ENCODE peak calls at places on chromosomes 3 and 15, in five cellular contexts. O is K562, K is IMR-90, U is A549, A is H1. S is an unnamed sample.

GRCh38 chr3:114155370-114155821 is 23.5 kb downstream of the DRD3 start:
- DNase-seq in A (no peak), K (peak), U (peak), O (peak), S (peak)

GRCh38 chr3:197807969-197808587 is 17.0 kb downstream of the LRCH3 start:
- DNase-seq in A (no peak), U (no peak), K (peak), O (no peak), S (no peak)

GRCh38 chr3:195240171-195240701 is 30.7 kb downstream of the XXYLT1 start:
- DNase-seq in A (no peak), O (no peak), U (no peak), K (no peak), S (peak)

GRCh38 chr3:35505181-35505580 is 134.1 kb upstream of the ARPP21 start:
- DNase-seq in K (no peak), A (peak), U (no peak), O (no peak), S (no peak)

GRCh38 chr3:14439501-14440167 is 37.2 kb downstream of the SLC6A6 start:
- DNase-seq in O (peak), A (no peak), U (no peak), K (peak), S (no peak)

GRCh38 chr3:36418296-36418695 is 38.0 kb downstream of the STAC start:
- DNase-seq in O (no peak), K (no peak), U (no peak), A (no peak), S (no peak)

GRCh38 chr15:52656412-52656811 is 22.8 kb downstream of the ATOSA start:
- DNase-seq in K (no peak), A (no peak), U (no peak), O (no peak), S (no peak)

GRCh38 chr15:96052572-96053038 is 277.9 kb upstream of the NR2F2 start:
- DNase-seq in O (no peak), U (no peak), A (no peak), K (no peak), S (no peak)

GRCh38 chr15:55954862-55955605 is 38.4 kb downstream of the NEDD4 start:
- DNase-seq in O (no peak), A (no peak), K (no peak), U (no peak), S (peak)

GRCh38 chr15:60916674-60917468 is 312.2 kb downstream of the RORA start:
- DNase-seq in O (peak), U (peak), A (peak), K (peak), S (peak)

GRCh38 chr3:37935756-37936666 is 54.6 kb upstream of the VILL start:
- DNase-seq in O (no peak), K (peak), U (peak), A (peak), S (peak)

GRCh38 chr3:72288955-72289707 is 504.2 kb upstream of the PROK2 start:
- DNase-seq in K (peak), O (peak), A (no peak), U (no peak), S (no peak)

GRCh38 chr3:101976473-101976872 is 127.2 kb downstream of the NFKBIZ start:
- DNase-seq in K (no peak), U (no peak), O (peak), A (no peak), S (no peak)

GRCh38 chr3:56468184-56469106 is at the start of gene ERC2:
- DNase-seq in A (peak), O (no peak), K (no peak), U (peak), S (peak)

GRCh38 chr3:22942988-22943387 is 260.1 kb upstream of the UBE2E2 start:
- DNase-seq in K (no peak), O (no peak), A (no peak), U (no peak), S (no peak)

GRCh38 chr15:81069356-81069755 is 64.7 kb upstream of the CFAP161 start:
- DNase-seq in A (no peak), K (no peak), U (no peak), O (peak), S (no peak)

GRCh38 chr3:32018723-32019564 is 37.4 kb downstream of the ZNF860 start:
- DNase-seq in A (no peak), U (peak), K (peak), O (peak), S (peak)

GRCh38 chr3:148106062-148106461 is 591.6 kb upstream of the AGTR1 start:
- DNase-seq in U (no peak), O (no peak), A (no peak), K (no peak), S (no peak)

GRCh38 chr3:126961791-126962461 is 21.0 kb upstream of the PLXNA1 start:
- DNase-seq in U (no peak), O (no peak), K (no peak), A (no peak), S (no peak)

GRCh38 chr3:195032106-195032759 is 238.7 kb downstream of the XXYLT1 start:
- DNase-seq in O (no peak), K (no peak), U (no peak), A (no peak), S (no peak)

GRCh38 chr3:16362781-16363180 is 97.8 kb downstream of the OXNAD1 start:
- DNase-seq in A (no peak), U (no peak), O (no peak), K (peak), S (no peak)

GRCh38 chr3:29319798-29320197 is 38.9 kb downstream of the RBMS3 start:
- DNase-seq in K (no peak), O (no peak), U (no peak), A (no peak), S (no peak)

GRCh38 chr3:77562089-77562488 is 522.2 kb downstream of the ROBO2 start:
- DNase-seq in A (no peak), K (peak), O (no peak), U (no peak), S (no peak)

GRCh38 chr3:30924763-30925162 is 30.3 kb upstream of the GADL1 start:
- DNase-seq in K (peak), A (no peak), O (no peak), U (no peak), S (no peak)

GRCh38 chr15:65326109-65326508 is 21.6 kb downstream of the RNU5B-1 start:
- DNase-seq in K (no peak), A (no peak), U (no peak), O (no peak), S (no peak)

GRCh38 chr3:37626722-37627565 is 234.7 kb upstream of the CTDSPL start:
- DNase-seq in U (no peak), O (no peak), A (no peak), K (no peak), S (no peak)

GRCh38 chr15:67033012-67033411 is 32.4 kb upstream of the SMAD3 start:
- DNase-seq in K (no peak), A (no peak), O (no peak), U (no peak), S (no peak)

GRCh38 chr3:44890258-44890657 is 15.8 kb downstream of the TGM4 start:
- DNase-seq in A (no peak), K (peak), U (no peak), O (no peak), S (no peak)

GRCh38 chr15:40481671-40482070 is 10.9 kb downstream of the CHST14 start:
- DNase-seq in K (no peak), A (no peak), U (no peak), O (no peak), S (no peak)

GRCh38 chr15:34122771-34123183 is 20.9 kb downstream of the PGBD4 start:
- DNase-seq in A (no peak), U (no peak), K (peak), O (no peak), S (peak)

GRCh38 chr3:72154391-72155300 is 369.7 kb upstream of the PROK2 start:
- DNase-seq in K (peak), U (no peak), O (no peak), A (no peak), S (no peak)

GRCh38 chr3:29619676-29620075 is 338.8 kb downstream of the RBMS3 start:
- DNase-seq in A (no peak), K (no peak), O (no peak), U (no peak), S (no peak)

GRCh38 chr15:78938608-78939488 is 6.0 kb downstream of the CTSH start:
- DNase-seq in A (no peak), K (no peak), U (no peak), O (no peak), S (no peak)

GRCh38 chr3:27632431-27633223 is 89.5 kb downstream of the EOMES start:
- DNase-seq in U (peak), A (peak), K (peak), O (peak), S (peak)

GRCh38 chr15:67335534-67336222 is 81.1 kb downstream of the IQCH start:
- DNase-seq in O (no peak), K (no peak), U (no peak), A (no peak), S (no peak)

GRCh38 chr15:85771781-85772445 is 22.8 kb downstream of the KLHL25 start:
- DNase-seq in K (peak), U (no peak), A (no peak), O (no peak), S (no peak)

GRCh38 chr15:89845305-89845893 is 30.7 kb upstream of the ANPEP start:
- DNase-seq in U (peak), K (peak), O (no peak), A (no peak), S (peak)

GRCh38 chr15:62469874-62470688 is 305.0 kb upstream of the C2CD4B start:
- DNase-seq in O (no peak), U (no peak), A (no peak), K (peak), S (peak)
- TF ChIP-seq MAFK in O (no peak), U (no peak), A (no peak), K (no peak), S (no peak)

DNA sequence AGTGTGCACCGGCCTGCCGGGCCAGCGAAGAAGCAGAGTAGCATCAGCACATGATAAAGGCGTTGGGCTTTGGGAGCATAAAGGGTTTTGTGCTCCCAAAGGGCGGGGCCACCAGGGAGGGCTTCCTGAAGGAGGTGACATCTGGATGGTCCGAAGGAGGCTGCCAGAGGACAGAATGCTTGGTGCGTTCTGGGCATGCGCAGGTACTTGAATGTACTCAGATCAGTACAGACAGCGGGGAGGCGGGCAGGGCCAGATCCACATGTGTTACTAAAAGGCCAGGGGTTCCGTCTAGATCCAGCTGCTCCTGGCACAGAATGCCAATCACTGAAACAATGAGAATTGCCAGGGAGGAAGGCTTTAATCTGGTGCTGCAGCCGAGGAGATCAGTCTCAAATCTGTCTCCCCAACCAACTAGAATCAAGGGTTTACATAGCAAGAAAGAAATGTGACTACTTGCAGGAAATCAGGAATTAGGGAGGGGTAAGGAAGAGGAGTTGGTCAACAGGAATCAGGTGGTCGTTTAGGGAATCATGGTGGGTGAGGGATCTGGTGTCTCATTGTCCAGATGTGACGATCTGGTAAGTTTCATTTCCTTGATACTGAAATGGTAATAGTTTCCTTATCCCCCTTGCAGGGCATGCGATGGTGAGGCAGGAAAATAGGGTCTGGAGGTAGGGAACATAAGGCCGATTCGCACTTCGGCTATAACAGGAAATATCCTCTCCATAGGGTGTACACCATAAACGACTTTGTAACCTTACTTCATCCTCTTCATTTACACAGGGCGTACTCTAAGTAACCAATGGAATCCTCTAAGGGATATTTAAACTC is at the start of the genes LRRC34 and LRRIQ4:
- DNase-seq in O (no peak), U (no peak), A (peak), K (peak), S (no peak)
- TF ChIP-seq MAFK in O (no peak), U (no peak), A (no peak), K (no peak), S (no peak)

GRCh38 chr15:32838338-32838737 is 120.5 kb downstream of the GREM1 start:
- DNase-seq in U (no peak), A (no peak), O (no peak), K (no peak), S (no peak)
- TF ChIP-seq MAFK in U (no peak), A (no peak), O (no peak), K (no peak), S (no peak)

DNA sequence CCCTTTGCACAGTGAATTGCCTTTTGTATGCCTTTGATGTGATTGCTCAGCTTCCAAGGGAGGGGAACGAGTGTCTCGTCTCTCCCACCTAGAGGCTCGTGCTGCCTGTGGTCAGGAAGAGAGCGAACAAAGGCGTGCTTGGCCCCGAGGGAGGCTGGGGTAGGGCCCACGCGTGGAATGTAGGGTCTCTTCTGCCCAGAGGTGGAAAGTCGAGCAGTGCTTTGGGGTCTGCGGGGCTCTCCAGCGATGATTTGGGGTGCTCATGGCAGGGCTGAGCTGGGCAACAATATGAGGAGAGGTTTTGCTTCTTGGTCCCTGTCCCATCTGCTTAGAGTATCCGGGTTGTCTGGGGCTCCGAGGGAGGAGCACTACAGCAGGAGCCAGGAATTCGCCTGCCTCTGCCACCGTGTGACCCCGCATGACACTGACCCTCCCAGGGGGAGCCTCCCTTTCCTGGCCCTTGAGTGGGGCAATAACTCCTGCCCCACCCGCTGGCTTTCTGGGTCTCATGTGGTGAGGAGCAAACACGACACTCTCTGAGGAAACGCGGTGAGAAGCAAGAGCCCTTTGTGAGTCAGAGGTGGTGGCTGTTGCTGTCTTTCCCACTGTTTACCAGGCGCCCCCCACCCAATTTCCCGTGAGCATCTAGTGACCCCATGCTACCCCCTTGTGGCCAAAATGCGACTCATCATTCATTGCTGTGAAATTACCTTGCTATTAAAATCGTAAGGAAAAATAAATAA is 29.6 kb downstream of the CCNL1 start:
- DNase-seq in K (peak), U (peak), O (peak), A (peak), S (peak)
- TF ChIP-seq MAFK in K (no peak), U (no peak), O (no peak), A (no peak), S (no peak)

GRCh38 chr3:73401058-73401457 is 223.7 kb downstream of the PDZRN3 start:
- DNase-seq in U (no peak), O (no peak), A (no peak), K (peak), S (no peak)

GRCh38 chr3:73399106-73399505 is 225.6 kb downstream of the PDZRN3 start:
- DNase-seq in K (peak), O (no peak), U (no peak), A (no peak), S (no peak)

GRCh38 chr3:73398084-73398483 is 226.7 kb downstream of the PDZRN3 start:
- DNase-seq in U (no peak), O (no peak), K (no peak), A (no peak), S (no peak)

GRCh38 chr3:73401616-73402265 is 223.0 kb downstream of the PDZRN3 start:
- DNase-seq in O (no peak), K (peak), A (no peak), U (no peak), S (no peak)

DNA sequence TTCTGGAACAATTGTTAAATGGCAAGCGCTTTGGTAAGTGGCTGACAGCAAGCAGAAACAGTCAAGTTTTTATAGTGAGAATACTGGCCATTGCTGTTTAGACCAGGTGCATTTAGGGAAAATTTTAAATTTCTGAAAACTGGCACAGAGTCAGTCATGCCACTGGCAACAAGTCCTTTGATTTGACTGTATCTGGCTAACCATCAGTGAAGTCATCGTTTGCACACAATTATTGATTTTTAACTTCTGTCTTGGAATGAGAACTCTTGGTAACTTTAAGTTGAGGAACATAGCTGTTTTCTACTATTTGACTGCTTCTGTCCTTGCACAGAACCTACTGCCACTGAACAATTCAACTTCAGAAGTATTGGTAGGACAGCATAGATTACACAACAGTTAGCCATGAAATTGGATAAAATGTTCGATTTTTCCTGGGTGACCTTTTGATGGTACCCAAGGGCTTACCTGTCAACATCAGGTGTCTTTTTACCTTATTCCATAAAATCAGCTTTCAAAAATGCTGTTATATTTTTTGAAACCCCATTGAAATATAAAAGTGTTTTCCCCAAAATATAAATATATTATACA is 225.0 kb downstream of the PDZRN3 start:
- DNase-seq in K (no peak), A (no peak), O (no peak), U (no peak), S (no peak)
- TF ChIP-seq MAFK in K (no peak), A (no peak), O (no peak), U (no peak), S (no peak)

GRCh38 chr15:29687939-29688884 is 134.1 kb downstream of the TJP1 start:
- DNase-seq in U (no peak), O (no peak), A (no peak), K (no peak), S (no peak)
- TF ChIP-seq MAFK in U (no peak), O (no peak), A (no peak), K (no peak), S (no peak)

GRCh38 chr3:46358466-46358865 is 4.6 kb downstream of the CCR2 start:
- DNase-seq in A (no peak), O (no peak), K (no peak), U (no peak), S (no peak)

GRCh38 chr3:46360904-46361303 is 7.0 kb downstream of the CCR2 start:
- DNase-seq in U (no peak), K (no peak), A (no peak), O (no peak), S (no peak)

GRCh38 chr3:46361408-46362283 is 7.7 kb downstream of the CCR2 start:
- DNase-seq in U (no peak), K (no peak), O (no peak), A (no peak), S (no peak)

GRCh38 chr3:46356909-46357308 is 3.0 kb downstream of the CCR2 start:
- DNase-seq in U (no peak), K (no peak), A (no peak), O (no peak), S (no peak)

DNA sequence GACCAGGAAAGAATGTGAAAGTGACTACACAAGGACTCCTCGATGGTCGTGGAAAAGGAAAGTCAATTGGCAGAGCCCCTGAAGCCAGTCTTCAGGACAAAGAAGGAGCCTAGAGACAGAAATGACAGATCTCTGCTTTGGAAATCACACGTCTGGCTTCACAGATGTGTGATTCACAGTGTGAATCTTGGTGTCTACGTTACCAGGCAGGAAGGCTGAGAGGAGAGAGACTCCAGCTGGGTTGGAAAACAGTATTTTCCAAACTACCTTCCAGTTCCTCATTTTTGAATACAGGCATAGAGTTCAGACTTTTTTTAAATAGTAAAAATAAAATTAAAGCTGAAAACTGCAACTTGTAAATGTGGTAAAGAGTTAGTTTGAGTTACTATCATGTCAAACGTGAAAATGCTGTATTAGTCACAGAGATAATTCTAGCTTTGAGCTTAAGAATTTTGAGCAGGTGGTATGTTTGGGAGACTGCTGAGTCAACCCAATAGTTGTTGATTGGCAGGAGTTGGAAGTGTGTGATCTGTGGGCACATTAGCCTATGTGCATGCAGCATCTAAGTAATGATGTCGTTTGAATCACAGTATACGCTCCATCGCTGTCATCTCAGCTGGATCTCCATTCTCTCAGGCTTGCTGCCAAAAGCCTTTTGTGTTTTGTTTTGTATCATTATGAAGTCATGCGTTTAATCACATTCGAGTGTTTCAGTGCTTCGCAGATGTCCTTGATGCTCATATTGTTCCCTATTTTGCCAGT is 6.0 kb downstream of the CCR2 start:
- DNase-seq in K (peak), U (no peak), O (no peak), A (no peak), S (no peak)
- TF ChIP-seq MAFK in K (no peak), U (no peak), O (no peak), A (no peak), S (no peak)

DNA sequence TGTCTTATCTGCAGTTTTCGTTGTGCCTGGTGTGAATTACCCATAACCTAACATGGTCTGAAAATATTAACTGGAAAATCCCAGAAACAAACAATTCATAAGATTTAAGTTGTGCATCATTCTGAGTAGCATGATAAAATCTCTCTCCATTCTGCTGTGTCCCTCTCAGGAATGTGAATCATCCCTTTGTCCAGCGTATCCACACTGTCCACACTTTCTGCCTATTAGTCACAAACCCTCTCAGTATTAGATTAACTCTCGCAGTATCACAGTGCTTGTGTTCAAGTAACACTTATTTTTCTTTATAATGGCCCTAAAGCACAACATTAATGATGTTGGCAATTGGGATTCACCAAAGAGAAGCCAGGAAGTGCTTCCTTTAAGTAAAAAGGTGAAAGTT is 203.2 kb downstream of the CGGBP1 start:
- DNase-seq in A (no peak), U (peak), O (peak), K (no peak), S (no peak)
- TF ChIP-seq MAFK in A (no peak), U (no peak), O (no peak), K (no peak), S (no peak)